ENCODE peak calls at places on chromosome 9, in four cellular contexts. One of them, this sample, is unnamed.

GRCh38 chr9:124216474-124217176 is 41.1 kb upstream of the NEK6 start:
- DNase-seq in HepG2: no peak
- DNase-seq in GM12878: peak
- DNase-seq in H1: no peak
- DNase-seq in this sample: no peak

GRCh38 chr9:109815366-109815947 is 35.5 kb downstream of the PALM2AKAP2 start:
- DNase-seq in HepG2: peak
- DNase-seq in GM12878: no peak
- DNase-seq in H1: no peak
- DNase-seq in this sample: no peak

GRCh38 chr9:86405926-86406325 is 51.7 kb upstream of the TUT7 start:
- DNase-seq in HepG2: peak
- DNase-seq in GM12878: no peak
- DNase-seq in H1: no peak
- DNase-seq in this sample: no peak

GRCh38 chr9:33719581-33720374 is 75.6 kb upstream of the PRSS3 start:
- DNase-seq in HepG2: peak
- DNase-seq in GM12878: no peak
- DNase-seq in H1: peak
- DNase-seq in this sample: peak

GRCh38 chr9:94648191-94648590 is 8.9 kb upstream of the FBP1 start:
- DNase-seq in HepG2: no peak
- DNase-seq in GM12878: no peak
- DNase-seq in H1: no peak
- DNase-seq in this sample: no peak

GRCh38 chr9:99918134-99918533 is 11.7 kb downstream of the STX17 start:
- DNase-seq in HepG2: no peak
- DNase-seq in GM12878: no peak
- DNase-seq in H1: no peak
- DNase-seq in this sample: no peak

GRCh38 chr9:137298983-137299521 is 3.0 kb downstream of the NRARP start:
- DNase-seq in HepG2: no peak
- DNase-seq in GM12878: no peak
- DNase-seq in H1: no peak
- DNase-seq in this sample: no peak

GRCh38 chr9:138063785-138064184 is 186.2 kb downstream of the CACNA1B start:
- DNase-seq in HepG2: no peak
- DNase-seq in GM12878: no peak
- DNase-seq in H1: no peak
- DNase-seq in this sample: no peak

GRCh38 chr9:135877776-135878527 is 29.4 kb downstream of the CAMSAP1 start:
- DNase-seq in HepG2: no peak
- DNase-seq in GM12878: no peak
- DNase-seq in H1: no peak
- DNase-seq in this sample: no peak

GRCh38 chr9:111566234-111566633 is 33.2 kb downstream of the PTGR1 start:
- DNase-seq in HepG2: no peak
- DNase-seq in GM12878: no peak
- DNase-seq in H1: no peak
- DNase-seq in this sample: no peak

GRCh38 chr9:100013573-100013972 is 85.2 kb downstream of the ERP44 start:
- DNase-seq in HepG2: no peak
- DNase-seq in GM12878: no peak
- DNase-seq in H1: no peak
- DNase-seq in this sample: no peak

GRCh38 chr9:136409557-136410455 is 608 bp downstream of the ENTR1 start:
- DNase-seq in HepG2: peak
- DNase-seq in GM12878: no peak
- DNase-seq in H1: peak
- DNase-seq in this sample: no peak

GRCh38 chr9:85041737-85042136 is 372.2 kb downstream of the NTRK2 start:
- DNase-seq in HepG2: no peak
- DNase-seq in GM12878: no peak
- DNase-seq in H1: no peak
- DNase-seq in this sample: no peak

GRCh38 chr9:99601506-99601905 is 220.2 kb upstream of the NR4A3 start:
- DNase-seq in HepG2: no peak
- DNase-seq in GM12878: no peak
- DNase-seq in H1: no peak
- DNase-seq in this sample: no peak

GRCh38 chr9:19102181-19102630 is 498 bp downstream of the HAUS6 start:
- DNase-seq in HepG2: peak
- DNase-seq in GM12878: no peak
- DNase-seq in H1: peak
- DNase-seq in this sample: no peak

GRCh38 chr9:19155106-19155999 is 28.1 kb upstream of the PLIN2 start:
- DNase-seq in HepG2: no peak
- DNase-seq in GM12878: no peak
- DNase-seq in H1: no peak
- DNase-seq in this sample: no peak

GRCh38 chr9:106964822-106965525 is 102.0 kb downstream of the ZNF462 start:
- DNase-seq in HepG2: no peak
- DNase-seq in GM12878: no peak
- DNase-seq in H1: no peak
- DNase-seq in this sample: no peak

GRCh38 chr9:7938092-7938491 is 138.5 kb upstream of the DMAC1 start:
- DNase-seq in HepG2: no peak
- DNase-seq in GM12878: no peak
- DNase-seq in H1: no peak
- DNase-seq in this sample: no peak

DNA sequence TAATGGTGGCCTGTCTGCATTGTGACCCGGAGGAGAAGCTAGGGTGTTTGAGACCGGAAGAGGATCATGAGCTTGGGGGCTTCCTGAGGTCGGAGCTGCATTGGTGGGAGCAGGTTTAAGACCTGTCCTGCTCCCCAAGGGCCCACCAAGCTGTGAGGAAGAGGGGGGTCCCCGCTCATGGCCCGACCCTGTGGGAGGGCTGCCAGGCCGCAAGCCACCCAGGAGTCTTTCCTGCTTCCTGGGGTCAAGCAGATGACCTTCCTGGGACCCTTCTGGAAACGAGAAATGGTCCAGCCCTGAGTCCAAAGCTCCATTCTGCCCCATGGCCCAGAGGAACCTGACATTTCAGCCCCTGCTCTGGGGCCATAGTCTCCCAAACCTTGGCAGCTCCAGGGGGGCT is 61.5 kb upstream of the RNU6ATAC start:
- DNase-seq in HepG2: no peak
- DNase-seq in GM12878: no peak
- DNase-seq in H1: no peak
- DNase-seq in this sample: no peak
- H3K4me3 ChIP-seq in HepG2: no peak
- H3K4me3 ChIP-seq in GM12878: no peak
- H3K4me3 ChIP-seq in H1: no peak
- H3K4me3 ChIP-seq in this sample: no peak

GRCh38 chr9:101737165-101737704 is 1.2 kb downstream of the GRIN3A start:
- DNase-seq in HepG2: no peak
- DNase-seq in GM12878: no peak
- DNase-seq in H1: peak
- DNase-seq in this sample: no peak
- TF ChIP-seq SUZ12 in HepG2: no peak
- TF ChIP-seq SUZ12 in GM12878: no peak
- TF ChIP-seq SUZ12 in H1: no peak
- TF ChIP-seq SUZ12 in this sample: no peak

DNA sequence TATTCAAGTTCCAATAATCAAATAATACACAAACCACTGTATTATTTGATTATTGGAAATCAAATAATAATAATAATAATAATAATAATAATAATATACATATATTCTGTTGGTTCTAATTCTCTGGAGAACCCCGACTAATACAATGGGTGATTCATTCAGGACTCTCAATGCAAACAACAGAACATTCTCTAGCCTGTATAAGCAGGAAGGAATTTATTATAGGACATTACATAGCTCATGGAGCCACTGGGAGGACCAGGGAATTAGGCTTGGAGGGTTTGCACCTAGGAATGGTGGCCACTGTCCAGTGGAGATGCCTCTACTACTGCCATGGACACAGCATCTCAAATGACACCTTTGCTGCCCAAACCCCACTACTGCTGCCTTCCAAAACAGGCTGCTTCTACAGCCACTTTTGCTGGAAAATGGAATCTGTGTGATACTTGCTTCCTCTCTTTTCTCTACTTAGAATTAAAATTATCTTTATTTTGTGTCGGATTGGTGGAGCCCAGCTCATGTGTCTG is 25.9 kb downstream of the PTGS1 start:
- DNase-seq in HepG2: no peak
- DNase-seq in GM12878: no peak
- DNase-seq in H1: no peak
- DNase-seq in this sample: no peak
- H3K4me3 ChIP-seq in HepG2: no peak
- H3K4me3 ChIP-seq in GM12878: no peak
- H3K4me3 ChIP-seq in H1: no peak
- H3K4me3 ChIP-seq in this sample: no peak

GRCh38 chr9:113387560-113388230 is 10.9 kb upstream of the HDHD3 start:
- DNase-seq in HepG2: peak
- DNase-seq in GM12878: no peak
- DNase-seq in H1: no peak
- DNase-seq in this sample: no peak

GRCh38 chr9:113391917-113392316 is 9.2 kb downstream of the ALAD start:
- DNase-seq in HepG2: no peak
- DNase-seq in GM12878: no peak
- DNase-seq in H1: no peak
- DNase-seq in this sample: no peak

GRCh38 chr9:113389451-113389850 is 11.6 kb downstream of the ALAD start:
- DNase-seq in HepG2: no peak
- DNase-seq in GM12878: no peak
- DNase-seq in H1: no peak
- DNase-seq in this sample: no peak

GRCh38 chr9:113388833-113389232 is 12.0 kb upstream of the HDHD3 start:
- DNase-seq in HepG2: no peak
- DNase-seq in GM12878: no peak
- DNase-seq in H1: no peak
- DNase-seq in this sample: no peak

GRCh38 chr9:113390192-113390960 is 10.7 kb downstream of the ALAD start:
- DNase-seq in HepG2: no peak
- DNase-seq in GM12878: no peak
- DNase-seq in H1: no peak
- DNase-seq in this sample: no peak
- TF ChIP-seq SUZ12 in HepG2: no peak
- TF ChIP-seq SUZ12 in GM12878: no peak
- TF ChIP-seq SUZ12 in H1: no peak
- TF ChIP-seq SUZ12 in this sample: no peak

GRCh38 chr9:91948423-91949292 is 1.4 kb downstream of the ROR2 start:
- DNase-seq in HepG2: no peak
- DNase-seq in GM12878: no peak
- DNase-seq in H1: peak
- DNase-seq in this sample: no peak
- H3K4me3 ChIP-seq in HepG2: no peak
- H3K4me3 ChIP-seq in GM12878: no peak
- H3K4me3 ChIP-seq in H1: peak
- H3K4me3 ChIP-seq in this sample: peak

DNA sequence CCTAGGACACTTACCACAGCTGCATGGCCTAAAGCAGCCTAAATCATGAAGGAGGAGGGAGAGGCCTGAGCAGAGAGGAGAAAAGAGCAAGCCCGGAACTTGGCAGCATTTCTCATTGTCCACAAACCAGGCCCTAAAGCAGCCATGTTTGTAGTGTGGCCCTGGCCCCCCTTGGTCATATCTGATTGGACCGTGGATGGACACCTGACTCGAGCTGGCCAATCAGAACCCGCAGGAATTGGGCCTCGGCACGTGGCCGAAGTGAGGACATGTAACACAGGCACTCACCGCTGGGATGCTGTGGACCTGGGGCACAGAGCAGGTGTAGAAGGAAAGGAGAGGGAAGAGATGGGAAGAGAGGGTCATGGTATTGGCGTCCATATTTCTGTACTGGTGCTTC is 56.9 kb downstream of the ASS1 start:
- DNase-seq in HepG2: no peak
- DNase-seq in GM12878: no peak
- DNase-seq in H1: no peak
- DNase-seq in this sample: no peak
- TF ChIP-seq SUZ12 in HepG2: no peak
- TF ChIP-seq SUZ12 in GM12878: no peak
- TF ChIP-seq SUZ12 in H1: no peak
- TF ChIP-seq SUZ12 in this sample: no peak

This sample was measured in NT2/D1.